ENCODE peak calls at places on chromosomes 7 and 10, in four cellular contexts. E is fibroblast of pulmonary artery, M is B cell, G is MCF 10A. O is an unnamed sample.

GRCh38 chr10:35890061-35890969 is 248.2 kb upstream of the FZD8 start:
- DNase-seq in E (no peak), M (no peak), G (no peak), O (no peak)

GRCh38 chr10:30534465-30535144 is 94.9 kb downstream of the LYZL2 start:
- DNase-seq in E (peak; percentile 87), M (peak; percentile 84), G (peak; percentile 77), O (peak; percentile 87)

GRCh38 chr10:127881262-127881661 is 11.5 kb downstream of the CLRN3 start:
- DNase-seq in E (no peak), M (no peak), G (no peak), O (no peak)

GRCh38 chr10:68330852-68331454 is 911 bp upstream of the HNRNPH3 start:
- DNase-seq in E (peak; percentile 41), M (no peak), G (no peak), O (peak; percentile 31)

GRCh38 chr7:116395125-116395791 is 104.3 kb upstream of the CAV2 start:
- DNase-seq in E (peak; percentile 77), M (no peak), G (peak; percentile 89), O (no peak)

GRCh38 chr10:23886355-23886754 is 322.6 kb upstream of the KIAA1217 start:
- DNase-seq in E (no peak), M (no peak), G (peak; percentile 5), O (no peak)

GRCh38 chr7:141073173-141073640 is 657 bp upstream of the TMEM178B start:
- DNase-seq in E (peak; percentile 41), M (peak; percentile 16), G (no peak), O (peak; percentile 26)

GRCh38 chr10:131669838-131670237 is 231.0 kb upstream of the PPP2R2D start:
- DNase-seq in E (no peak), M (no peak), G (no peak), O (no peak)

GRCh38 chr7:64312826-64313225 is 935 bp upstream of the ZNF736 start:
- DNase-seq in E (no peak), M (no peak), G (no peak), O (peak; percentile 27)

GRCh38 chr7:44618754-44619153 is 12.3 kb downstream of the OGDH start:
- DNase-seq in E (no peak), M (no peak), G (no peak), O (peak; percentile 46)

GRCh38 chr7:117871401-117871777 is 1.9 kb downstream of the CTTNBP2 start:
- DNase-seq in E (no peak), M (no peak), G (no peak), O (no peak)

GRCh38 chr10:95346715-95347401 is 56.1 kb upstream of the PDLIM1 start:
- DNase-seq in E (peak; percentile 38), M (no peak), G (no peak), O (no peak)

GRCh38 chr10:77463967-77464745 is 173.5 kb downstream of the KCNMA1 start:
- DNase-seq in E (peak; percentile 7), M (no peak), G (no peak), O (no peak)

GRCh38 chr10:110792476-110792875 is 79.3 kb upstream of the PDCD4 start:
- DNase-seq in E (no peak), M (no peak), G (no peak), O (no peak)

GRCh38 chr7:7352845-7353244 is 170.5 kb downstream of the C1GALT1 start:
- DNase-seq in E (no peak), M (no peak), G (peak; percentile 74), O (no peak)

GRCh38 chr7:24756545-24756988 is 697 bp downstream of the GSDME start:
- DNase-seq in E (no peak), M (peak; percentile 38), G (no peak), O (peak; percentile 46)

GRCh38 chr10:127872011-127872741 is 20.6 kb downstream of the CLRN3 start:
- DNase-seq in E (peak; percentile 75), M (no peak), G (peak; percentile 38), O (no peak)

GRCh38 chr7:155527664-155528063 is 18.7 kb downstream of the CNPY1 start:
- DNase-seq in E (no peak), M (no peak), G (no peak), O (no peak)

GRCh38 chr10:62047240-62047897 is 145.9 kb downstream of the ARID5B start:
- DNase-seq in E (peak; percentile 53), M (no peak), G (no peak), O (peak; percentile 13)

GRCh38 chr7:130048906-130049305 is 2.3 kb downstream of the ZC3HC1 start:
- DNase-seq in E (no peak), M (no peak), G (no peak), O (no peak)

GRCh38 chr7:130047801-130048200 is 3.4 kb downstream of the ZC3HC1 start:
- DNase-seq in E (peak; percentile 28), M (no peak), G (no peak), O (no peak)
- TF ChIP-seq CTCF in E (no peak), M (no peak), G (no peak), O (no peak)

DNA sequence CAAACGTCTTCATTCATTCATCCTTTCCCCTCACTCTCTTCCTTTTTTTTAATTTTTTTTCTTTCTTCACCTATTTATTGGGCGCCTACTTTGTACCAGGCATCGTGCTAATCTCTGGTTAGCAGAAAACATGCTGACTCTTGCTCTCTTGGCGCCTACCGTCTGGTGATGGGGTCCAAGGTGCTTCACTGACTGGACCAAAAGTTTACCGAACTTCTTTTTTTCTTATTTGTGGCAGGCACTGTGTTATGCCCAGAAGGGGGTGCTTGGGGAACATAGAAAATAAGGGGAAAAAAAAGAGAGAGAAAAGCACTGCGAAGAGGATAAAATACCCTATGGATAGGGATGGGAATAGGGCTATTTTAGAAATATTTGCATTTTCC is 505 bp upstream of the FAM204A start:
- DNase-seq in E (no peak), M (no peak), G (no peak), O (peak; percentile 17)
- TF ChIP-seq CTCF in E (no peak), M (no peak), G (peak; percentile 22), O (no peak)

GRCh38 chr7:16433568-16434122 is 12.3 kb upstream of the CRPPA start:
- DNase-seq in E (no peak), M (no peak), G (no peak), O (no peak)

GRCh38 chr7:16432425-16432731 is 11.0 kb upstream of the CRPPA start:
- DNase-seq in E (no peak), M (no peak), G (no peak), O (no peak)

GRCh38 chr7:16430133-16430532 is 8.8 kb upstream of the CRPPA start:
- DNase-seq in E (no peak), M (no peak), G (no peak), O (no peak)

GRCh38 chr7:16428672-16429071 is 7.3 kb upstream of the CRPPA start:
- DNase-seq in E (peak; percentile 57), M (no peak), G (no peak), O (no peak)

GRCh38 chr7:16431646-16432424 is 10.5 kb upstream of the CRPPA start:
- DNase-seq in E (peak; percentile 40), M (peak; percentile 40), G (peak; percentile 62), O (peak; percentile 54)
- TF ChIP-seq CTCF in E (peak; percentile 30), M (peak; percentile 49), G (peak; percentile 45), O (peak; percentile 52)

GRCh38 chr10:133034762-133035161 is 53.0 kb upstream of the ADGRA1 start:
- DNase-seq in E (no peak), M (no peak), G (no peak), O (no peak)
- TF ChIP-seq CTCF in E (no peak), M (no peak), G (no peak), O (no peak)

O was measured in activated CD8-positive, alpha-beta T cell treated with anti-CD3 and anti-CD28 coated beads for 36 hours.